ENCODE peak calls at places on chromosomes 5 and 9, in five cellular contexts. F, B, E, T and J are unnamed samples.

GRCh38 chr5:146007270-146007669 is 70.9 kb downstream of the SH3RF2 start:
- DNase-seq in F (peak; percentile 50), T (no peak), E (no peak), B (no peak), J (no peak)

GRCh38 chr5:652773-653350 is 40.3 kb downstream of the TPPP start:
- DNase-seq in T (no peak), B (peak; percentile 22), F (no peak), E (no peak), J (no peak)

GRCh38 chr5:164844348-164844747 is 1338.9 kb downstream of the MAT2B start:
- DNase-seq in B (no peak), F (no peak), E (no peak), T (no peak), J (no peak)

GRCh38 chr5:39713224-39713911 is 288.6 kb upstream of the DAB2 start:
- DNase-seq in B (no peak), E (no peak), F (no peak), T (no peak), J (no peak)

GRCh38 chr5:137395011-137395755 is 103.9 kb downstream of the SPOCK1 start:
- DNase-seq in F (peak; percentile 80), B (no peak), T (no peak), E (no peak), J (no peak)

GRCh38 chr9:7935666-7936065 is 136.1 kb upstream of the DMAC1 start:
- DNase-seq in E (no peak), F (peak; percentile 41), T (no peak), B (no peak), J (no peak)

GRCh38 chr5:174172104-174172965 is 126.8 kb downstream of the NSG2 start:
- DNase-seq in T (no peak), B (no peak), F (no peak), E (no peak), J (no peak)

GRCh38 chr5:76403963-76404693 is 1.0 kb downstream of the IQGAP2 start:
- DNase-seq in F (no peak), E (peak; percentile 67), B (peak; percentile 53), T (peak; percentile 66), J (peak; percentile 28)

GRCh38 chr5:72110401-72111013 is 3.2 kb downstream of the MAP1B start:
- DNase-seq in E (no peak), B (peak; percentile 68), T (no peak), F (peak; percentile 56), J (no peak)

GRCh38 chr5:78501411-78502338 is 141.3 kb downstream of the SCAMP1 start:
- DNase-seq in E (no peak), F (peak; percentile 69), B (no peak), T (no peak), J (no peak)

GRCh38 chr5:135426102-135427082 is 20.8 kb downstream of the DCANP1 start:
- DNase-seq in T (no peak), E (peak; percentile 76), F (peak; percentile 41), B (no peak), J (peak; percentile 44)

GRCh38 chr5:141951341-141951781 is 6.6 kb downstream of the PCDH12 start:
- DNase-seq in T (no peak), E (peak; percentile 52), B (no peak), F (no peak), J (peak; percentile 70)

GRCh38 chr5:159104058-159104651 is 4.4 kb upstream of the EBF1 start:
- DNase-seq in B (peak; percentile 59), T (no peak), F (no peak), E (peak; percentile 62), J (peak; percentile 63)

GRCh38 chr9:137277329-137278041 is at the start of gene TOR4A:
- DNase-seq in F (peak; percentile 87), T (no peak), E (peak; percentile 85), B (peak; percentile 84), J (peak; percentile 86)

GRCh38 chr9:95383198-95383673 is 65.7 kb upstream of the FANCC start:
- DNase-seq in B (no peak), F (peak; percentile 88), E (no peak), T (no peak), J (no peak)

GRCh38 chr5:141094481-141095262 is at the start of gene PCDHB2:
- DNase-seq in E (peak; percentile 91), B (peak; percentile 53), F (peak; percentile 23), T (peak; percentile 49), J (peak; percentile 82)

GRCh38 chr9:72772641-72773040 is 180.2 kb downstream of the ALDH1A1 start:
- DNase-seq in B (no peak), E (no peak), T (no peak), F (peak; percentile 68), J (no peak)

GRCh38 chr5:65907138-65907537 is 19.2 kb upstream of the ERBIN start:
- DNase-seq in T (no peak), B (no peak), F (peak; percentile 74), E (no peak), J (no peak)

GRCh38 chr5:131532016-131532640 is 102.9 kb downstream of the RAPGEF6 start:
- DNase-seq in B (no peak), E (no peak), T (no peak), F (no peak), J (no peak)

GRCh38 chr5:83035373-83036170 is 41.6 kb downstream of the TMEM167A start:
- DNase-seq in F (no peak), B (peak; percentile 71), T (no peak), E (peak; percentile 65), J (no peak)

GRCh38 chr9:122118343-122119165 is 25.4 kb upstream of the TTLL11 start:
- DNase-seq in F (peak; percentile 33), E (no peak), B (no peak), T (no peak), J (no peak)

GRCh38 chr5:122030251-122030650 is 47.8 kb downstream of the LOX start:
- DNase-seq in T (no peak), B (no peak), F (no peak), E (no peak), J (no peak)

GRCh38 chr9:87498046-87498815 is 564 bp downstream of the DAPK1 start:
- DNase-seq in B (peak; percentile 66), F (peak; percentile 56), T (peak; percentile 70), E (peak; percentile 85), J (peak; percentile 74)

GRCh38 chr9:94511134-94511942 is 43.5 kb upstream of the PCAT7 start:
- DNase-seq in E (peak; percentile 25), B (no peak), T (no peak), F (peak; percentile 7), J (no peak)

GRCh38 chr5:95533106-95533505 is 21.7 kb downstream of the SKIC3 start:
- DNase-seq in F (peak; percentile 53), T (no peak), E (no peak), B (no peak), J (no peak)

GRCh38 chr9:130172858-130173461 is 756 bp downstream of the NCS1 start:
- DNase-seq in B (no peak), T (peak; percentile 37), F (no peak), E (peak; percentile 40), J (no peak)

GRCh38 chr9:98986866-98987653 is 43.4 kb downstream of the COL15A1 start:
- DNase-seq in T (no peak), F (no peak), E (no peak), B (no peak), J (no peak)

GRCh38 chr9:88310310-88310980 is 77.8 kb upstream of the SPIN1 start:
- DNase-seq in E (no peak), T (no peak), B (no peak), F (no peak), J (peak; percentile 6)

GRCh38 chr9:17750285-17750684 is 171.4 kb downstream of the SH3GL2 start:
- DNase-seq in T (no peak), E (no peak), B (no peak), F (no peak), J (no peak)

GRCh38 chr5:159175547-159175946 is 33.8 kb downstream of the RNF145 start:
- DNase-seq in B (no peak), E (no peak), F (peak; percentile 48), T (no peak), J (no peak)

DNA sequence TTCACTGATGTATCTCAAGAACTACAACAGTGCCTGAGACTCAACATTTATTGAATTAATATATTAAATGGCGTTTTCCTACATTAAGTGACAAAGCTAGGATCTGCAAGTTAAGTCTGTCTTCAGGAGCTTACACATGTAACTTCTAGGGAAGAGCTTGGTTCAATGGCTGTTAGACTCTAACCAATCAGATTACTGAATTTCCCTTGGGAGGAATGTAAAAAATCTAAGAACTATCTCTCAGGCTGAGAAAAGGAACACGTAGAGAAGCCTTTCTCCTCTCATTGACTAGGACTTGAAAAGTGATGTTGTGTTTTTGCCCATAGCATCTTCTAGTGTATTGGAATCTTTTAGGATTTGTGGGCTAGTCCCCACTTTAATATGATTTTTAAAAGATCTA is 53.6 kb downstream of the CCNH start:
- DNase-seq in E (no peak), B (no peak), F (no peak), T (no peak), J (no peak)
- TF ChIP-seq CTCF in E (no peak), B (no peak), F (no peak), T (no peak), J (no peak)

DNA sequence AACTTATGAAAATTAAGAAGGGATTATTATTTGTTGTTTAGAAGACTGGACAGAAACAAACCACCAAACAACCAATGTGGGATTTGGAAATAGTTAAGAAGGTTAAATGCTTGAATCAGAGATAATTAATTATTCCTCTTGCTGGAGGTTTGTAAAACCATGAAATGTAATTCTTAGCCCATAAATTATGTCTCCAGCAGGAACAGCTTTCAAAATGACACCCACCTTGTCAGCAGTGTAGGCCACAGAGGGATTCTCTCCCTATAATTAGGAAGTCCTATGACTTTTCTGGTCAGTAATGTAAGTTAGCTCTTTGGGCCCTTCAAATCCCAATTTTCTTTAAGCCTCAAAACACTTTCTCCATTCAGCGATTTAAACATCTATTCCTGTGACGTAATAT is 63.3 kb downstream of the DRD1 start:
- DNase-seq in T (no peak), E (no peak), F (peak; percentile 9), B (no peak), J (no peak)
- TF ChIP-seq CTCF in T (no peak), E (no peak), F (no peak), B (no peak), J (no peak)

DNA sequence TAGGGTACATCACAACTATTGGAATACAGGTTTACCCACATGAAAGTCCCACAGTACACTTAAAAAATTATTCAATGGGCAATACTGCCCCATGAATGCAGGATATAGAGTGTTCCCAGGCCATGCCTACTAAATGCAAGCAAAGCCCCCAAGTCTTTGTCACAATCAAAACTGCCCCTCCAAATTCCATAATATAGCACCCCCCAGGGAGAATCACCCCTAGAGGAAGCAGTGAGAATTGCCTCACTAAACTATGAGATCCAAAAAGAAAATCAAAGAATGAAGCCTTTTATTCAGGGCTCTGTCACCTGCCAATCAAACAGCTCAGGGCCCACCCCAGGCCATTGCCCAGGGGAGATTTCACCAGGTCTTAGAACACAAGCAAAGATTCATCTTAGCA is 90.8 kb downstream of the ATPSCKMT start:
- DNase-seq in E (no peak), T (no peak), F (no peak), B (no peak), J (no peak)
- TF ChIP-seq CTCF in E (no peak), T (no peak), F (no peak), B (no peak), J (peak; percentile 47)

GRCh38 chr9:93453047-93453914 is at the start of gene FAM120AOS:
- DNase-seq in B (peak; percentile 93), T (peak; percentile 50), E (peak; percentile 93), F (peak; percentile 96), J (peak; percentile 76)
- TF ChIP-seq CTCF in B (no peak), T (no peak), E (no peak), F (no peak), J (no peak)

GRCh38 chr5:158013939-158014338 is 155.0 kb upstream of the CLINT1 start:
- DNase-seq in B (no peak), E (peak; percentile 58), F (peak; percentile 54), T (no peak), J (peak; percentile 9)
- TF ChIP-seq CTCF in B (peak; percentile 10), E (peak; percentile 42), F (peak; percentile 53), T (peak; percentile 62), J (no peak)